ENCODE peak calls at places on chromosomes 2 and 18, in eight cellular contexts. B is anterior cingulate cortex; S is CD8-positive, alpha-beta T cell; Q is Kasumi-1; K is stimulated activated naive CD4-positive, alpha-beta T cell; F is cardiac septum; L is GM13976; R is NCI-H1436 treated with DMSO at 0.1 percent for 48 hours. C is an unnamed sample.

GRCh38 chr2:223815186-223815883 is 22.0 kb downstream of the AP1S3 start:
- DNase-seq in L (no peak), K (no peak), Q (no peak), F (no peak), B (no peak), S (no peak), R (no peak), C (no peak)

GRCh38 chr2:88729061-88729745 is 37.7 kb downstream of the RPIA start:
- DNase-seq in B (no peak), Q (peak; percentile 52), F (no peak), R (no peak), S (no peak), L (no peak), K (no peak), C (no peak)

GRCh38 chr2:150612957-150613710 is 125.7 kb upstream of the RND3 start:
- DNase-seq in Q (no peak), F (no peak), S (no peak), K (no peak), B (no peak), R (no peak), L (no peak), C (no peak)

GRCh38 chr2:156536534-156536933 is 100.4 kb downstream of the GPD2 start:
- DNase-seq in L (no peak), R (no peak), B (no peak), Q (no peak), F (no peak), K (no peak), S (no peak), C (no peak)

GRCh38 chr2:177392373-177393246 is at the start of gene AGPS:
- DNase-seq in B (peak; percentile 77), S (peak; percentile 70), K (peak; percentile 63), R (peak; percentile 18), L (peak; percentile 91), F (peak; percentile 93), Q (peak; percentile 67), C (peak; percentile 56)

GRCh38 chr2:67502346-67503065 is 105.4 kb downstream of the ETAA1 start:
- DNase-seq in F (no peak), K (no peak), R (no peak), S (no peak), B (no peak), Q (no peak), L (no peak), C (no peak)

GRCh38 chr2:42770288-42771131 is 6.6 kb upstream of the OXER1 start:
- DNase-seq in S (no peak), F (peak; percentile 63), K (no peak), R (no peak), L (peak; percentile 77), B (no peak), Q (peak; percentile 60), C (no peak)

GRCh38 chr2:117958186-117958585 is 55.7 kb downstream of the CCDC93 start:
- DNase-seq in B (no peak), S (no peak), F (no peak), K (no peak), Q (no peak), R (no peak), L (no peak), C (no peak)

GRCh38 chr2:107325983-107326786 is 440.2 kb upstream of the ST6GAL2 start:
- DNase-seq in K (no peak), F (no peak), Q (no peak), B (peak; percentile 35), R (no peak), L (no peak), S (no peak), C (no peak)

GRCh38 chr2:84879595-84880394 is 1.1 kb downstream of the TRABD2A start:
- DNase-seq in B (no peak), K (peak; percentile 47), S (peak; percentile 37), R (no peak), F (no peak), L (peak; percentile 49), Q (no peak), C (no peak)

GRCh38 chr18:32542221-32542798 is 71.6 kb upstream of the GAREM1 start:
- DNase-seq in F (no peak), R (peak; percentile 32), Q (no peak), S (no peak), B (no peak), L (no peak), K (no peak), C (no peak)

GRCh38 chr18:28439870-28440269 is 262.9 kb upstream of the CDH2 start:
- DNase-seq in R (no peak), Q (no peak), F (no peak), S (no peak), L (no peak), B (no peak), K (no peak), C (no peak)

GRCh38 chr2:45891719-45892118 is 240.2 kb downstream of the PRKCE start:
- DNase-seq in S (no peak), B (no peak), F (no peak), L (no peak), K (peak; percentile 38), Q (no peak), R (no peak), C (no peak)

GRCh38 chr2:13230221-13230620 is 513.5 kb downstream of the TRIB2 start:
- DNase-seq in Q (no peak), L (no peak), K (no peak), B (no peak), R (no peak), S (no peak), F (no peak), C (no peak)

GRCh38 chr2:218427741-218428140 is 8.8 kb downstream of the VIL1 start:
- DNase-seq in Q (no peak), S (no peak), F (no peak), K (no peak), R (no peak), B (no peak), L (no peak), C (no peak)

GRCh38 chr2:108910541-108911396 is 78.3 kb downstream of the EDAR start:
- DNase-seq in R (no peak), F (peak; percentile 46), B (no peak), K (no peak), S (no peak), L (no peak), Q (no peak), C (peak; percentile 29)

GRCh38 chr18:27793013-27793412 is 383.9 kb downstream of the CDH2 start:
- DNase-seq in L (no peak), Q (no peak), R (no peak), B (no peak), S (no peak), K (no peak), F (no peak), C (no peak)